ENCODE peak calls at places on chromosomes 11 and 22, in five cellular contexts. Q, X, P, D and O are unnamed samples.

GRCh38 chr11:22974251-22974650 is 114.0 kb upstream of the CCDC179 start:
- DNase-seq in Q (no peak), X (no peak), P (no peak), D (no peak), O (no peak)

GRCh38 chr11:70785372-70785771 is 387.0 kb downstream of the CTTN start:
- DNase-seq in Q (no peak), X (no peak), P (no peak), D (no peak), O (no peak)

GRCh38 chr11:75969626-75970308 is 154.8 kb downstream of the UVRAG start:
- DNase-seq in Q (no peak), X (peak), P (peak), D (no peak), O (no peak)

GRCh38 chr11:11229691-11230090 is 123.4 kb downstream of the CSNK2A3 start:
- DNase-seq in Q (no peak), X (no peak), P (peak), D (no peak), O (no peak)

GRCh38 chr11:108734956-108735559 is 70.2 kb downstream of the DDX10 start:
- DNase-seq in Q (peak), X (peak), P (peak), D (peak), O (peak)

GRCh38 chr22:17726561-17727243 is 47.6 kb downstream of the BID start:
- DNase-seq in Q (no peak), X (no peak), P (peak), D (no peak), O (peak)

GRCh38 chr11:62352355-62353336 is 15.4 kb downstream of the ASRGL1 start:
- DNase-seq in Q (no peak), X (no peak), P (no peak), D (peak), O (peak)

GRCh38 chr11:23542816-23543215 is 682.5 kb upstream of the CCDC179 start:
- DNase-seq in Q (no peak), X (no peak), P (no peak), D (no peak), O (no peak)

GRCh38 chr11:117180661-117181585 is 2.4 kb downstream of the SIDT2 start:
- DNase-seq in Q (peak), X (peak), P (peak), D (peak), O (peak)
- H3K4me3 ChIP-seq in Q (no peak), X (no peak), P (no peak), D (no peak), O (no peak)

DNA sequence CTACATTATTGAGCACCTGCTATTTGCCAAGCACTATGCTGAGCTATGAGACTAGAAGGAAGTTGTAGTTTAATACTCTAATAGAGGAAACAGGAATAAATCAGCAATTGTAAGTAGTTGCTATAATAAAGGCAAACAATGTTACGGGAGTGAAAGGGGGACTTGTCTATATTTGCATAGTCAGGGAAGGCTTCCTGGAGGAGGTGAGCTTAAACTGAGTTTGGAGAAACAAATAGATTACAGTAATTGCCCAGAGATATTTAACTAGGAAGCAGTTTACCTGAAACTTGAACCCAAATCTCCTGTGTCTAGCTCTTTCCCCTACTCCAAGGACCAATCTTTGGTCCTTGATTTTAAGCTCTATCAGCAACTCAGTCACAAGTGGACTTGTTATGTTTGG is 2.1 kb upstream of the ENTHD1 start:
- DNase-seq in Q (no peak), X (no peak), P (no peak), D (no peak), O (no peak)
- TF ChIP-seq CTCF in Q (no peak), X (no peak), P (no peak), D (no peak), O (no peak)

GRCh38 chr11:87719311-87720073 is 455.8 kb downstream of the RAB38 start:
- DNase-seq in Q (no peak), X (no peak), P (no peak), D (peak), O (no peak)
- H3K4me3 ChIP-seq in Q (no peak), X (no peak), P (no peak), D (peak), O (peak)

DNA sequence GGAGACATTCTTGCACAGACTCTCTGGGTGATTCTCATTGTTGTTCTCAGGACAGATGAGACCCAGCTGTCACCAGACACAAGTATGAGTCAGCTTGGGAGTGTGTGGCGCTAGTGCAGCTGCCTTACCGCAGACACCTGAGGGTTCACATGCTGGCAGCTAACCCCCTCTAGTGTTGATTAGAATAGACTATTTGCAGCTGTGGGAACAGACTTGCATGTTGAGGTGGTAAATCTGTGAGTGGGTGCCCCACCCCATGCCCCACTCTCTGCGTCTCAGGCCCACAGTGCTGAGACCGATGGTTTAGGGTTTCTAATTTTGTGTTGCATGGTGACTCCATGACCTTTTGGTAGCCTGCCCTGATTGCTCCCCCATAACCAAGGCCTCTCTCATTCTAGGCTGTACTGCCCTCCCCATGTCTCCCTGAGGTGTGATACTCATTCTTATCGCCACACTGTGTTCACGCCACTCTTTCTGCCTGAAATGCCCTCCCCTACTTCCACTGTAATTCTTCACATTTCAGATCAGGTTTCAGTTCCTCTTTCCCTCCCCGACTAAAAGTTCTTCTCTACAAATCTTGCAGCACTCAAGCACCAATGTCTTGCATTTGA is 73.7 kb upstream of the KIRREL3 start:
- DNase-seq in Q (peak), X (peak), P (peak), D (peak), O (peak)
- TF ChIP-seq CTCF in Q (no peak), X (peak), P (peak), D (peak), O (peak)

DNA sequence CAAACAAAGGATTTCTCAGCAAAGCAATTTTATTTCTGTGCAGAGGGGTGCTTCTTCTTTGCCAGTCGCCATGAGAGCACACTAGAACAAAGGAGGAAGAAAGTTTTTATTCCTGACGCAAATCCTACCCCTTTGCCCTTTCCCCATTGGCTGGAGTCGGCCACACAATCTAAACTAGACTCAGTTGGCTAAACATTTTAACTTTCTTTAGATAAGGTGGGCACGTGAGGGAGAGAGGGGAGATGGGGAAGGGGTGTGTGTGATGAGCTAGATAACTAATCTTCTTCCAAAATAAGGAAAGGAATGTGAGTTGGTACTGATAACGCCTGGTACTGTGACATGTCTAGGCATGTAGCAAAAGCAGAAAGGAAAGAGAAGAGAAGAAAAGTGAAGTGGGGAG is 626 bp downstream of the TRIM22 start:
- DNase-seq in Q (no peak), X (peak), P (peak), D (no peak), O (peak)
- H3K4me3 ChIP-seq in Q (no peak), X (peak), P (peak), D (no peak), O (peak)

DNA sequence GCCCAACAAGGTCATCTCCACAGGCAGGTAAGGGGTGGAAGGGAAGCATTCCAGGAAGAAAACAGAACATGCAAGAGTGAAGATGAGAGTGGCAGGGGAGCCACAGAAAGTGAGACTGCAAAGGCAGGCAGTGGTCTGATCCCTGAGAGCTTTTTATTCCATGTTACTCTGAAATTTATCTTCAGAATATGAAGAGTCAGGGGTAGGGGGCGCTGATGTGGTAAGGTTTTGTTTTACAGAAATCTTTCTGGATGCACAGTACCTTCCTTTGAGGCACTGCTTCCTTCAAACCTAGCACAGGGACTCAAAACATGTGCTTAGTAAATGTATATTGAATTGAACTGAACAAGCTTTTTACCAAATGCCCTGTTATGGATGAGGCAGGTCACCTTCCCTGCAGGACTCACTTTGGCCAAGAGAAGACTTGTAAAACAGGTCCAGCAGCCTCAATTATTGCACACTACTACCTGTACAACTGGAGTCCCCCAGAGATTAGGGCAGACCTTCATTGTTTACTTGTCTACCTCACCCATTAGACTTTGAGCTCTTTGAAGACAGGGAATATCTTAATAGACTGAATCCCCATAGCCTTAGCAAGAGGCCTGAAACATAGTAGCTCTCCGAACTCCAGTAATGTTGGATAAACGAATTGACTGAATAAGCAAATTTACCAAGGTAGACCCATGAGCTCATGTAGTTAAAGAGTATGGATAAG is 2.2 kb downstream of the PAK1 start:
- DNase-seq in Q (peak), X (no peak), P (no peak), D (peak), O (peak)
- TF ChIP-seq CTCF in Q (peak), X (no peak), P (peak), D (peak), O (no peak)

DNA sequence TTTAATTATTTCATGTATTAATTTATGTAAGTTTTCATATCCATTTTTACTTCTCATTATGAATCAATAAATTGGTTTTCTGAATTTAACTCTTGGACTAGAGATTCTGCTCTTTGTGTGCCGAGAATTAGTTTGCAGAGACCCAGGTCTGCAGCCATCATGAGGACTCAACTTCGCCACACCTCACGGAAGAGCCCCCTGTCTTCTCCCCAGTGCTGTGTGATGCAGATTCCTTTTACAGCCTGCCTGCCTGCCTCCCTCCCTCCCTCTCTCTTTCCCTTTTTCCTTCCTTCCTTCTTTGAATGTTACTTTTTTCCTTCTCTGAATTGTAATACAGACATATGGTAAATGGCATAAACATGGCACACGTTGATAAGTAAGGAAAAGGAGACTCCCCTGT is 947.7 kb downstream of the TBC1D22A start:
- DNase-seq in Q (no peak), X (no peak), P (no peak), D (no peak), O (no peak)
- H3K4me3 ChIP-seq in Q (no peak), X (no peak), P (no peak), D (no peak), O (no peak)

GRCh38 chr11:128130052-128130451 is 457.3 kb downstream of the ETS1 start:
- DNase-seq in Q (no peak), X (no peak), P (no peak), D (no peak), O (no peak)

GRCh38 chr11:128135451-128135850 is 451.9 kb downstream of the ETS1 start:
- DNase-seq in Q (no peak), X (peak), P (no peak), D (no peak), O (no peak)

GRCh38 chr11:128133501-128133900 is 453.9 kb downstream of the ETS1 start:
- DNase-seq in Q (peak), X (peak), P (no peak), D (no peak), O (no peak)
- TF ChIP-seq CTCF in Q (no peak), X (no peak), P (no peak), D (no peak), O (no peak)